ENCODE peak calls at places on chromosome 9, in five cellular contexts. One of them, this sample, is unnamed.

GRCh38 chr9:126722922-126723806 is 81.7 kb upstream of the ZBTB43 start:
- DNase-seq in HepG2: no peak
- DNase-seq in prostate gland: peak
- DNase-seq in HCT116: no peak
- DNase-seq in GM12892: peak
- DNase-seq in this sample: peak

GRCh38 chr9:35538361-35539234 is 48.7 kb downstream of the RUSC2 start:
- DNase-seq in GM12892: no peak
- DNase-seq in prostate gland: no peak
- DNase-seq in HepG2: no peak
- DNase-seq in HCT116: no peak
- DNase-seq in this sample: no peak

GRCh38 chr9:2263665-2264064 is 248.5 kb downstream of the SMARCA2 start:
- DNase-seq in prostate gland: no peak
- DNase-seq in HepG2: no peak
- DNase-seq in GM12892: no peak
- DNase-seq in HCT116: no peak
- DNase-seq in this sample: no peak

GRCh38 chr9:76619645-76620044 is 144.6 kb upstream of the PCA3 start:
- DNase-seq in GM12892: no peak
- DNase-seq in HepG2: no peak
- DNase-seq in prostate gland: no peak
- DNase-seq in HCT116: no peak
- DNase-seq in this sample: no peak

GRCh38 chr9:104993291-104993963 is 65.5 kb upstream of the ABCA1 start:
- DNase-seq in HCT116: no peak
- DNase-seq in HepG2: peak
- DNase-seq in prostate gland: no peak
- DNase-seq in GM12892: no peak
- DNase-seq in this sample: peak

GRCh38 chr9:119559986-119560385 is 190.8 kb upstream of the BRINP1 start:
- DNase-seq in prostate gland: no peak
- DNase-seq in HCT116: no peak
- DNase-seq in HepG2: no peak
- DNase-seq in GM12892: no peak
- DNase-seq in this sample: no peak

GRCh38 chr9:104981543-104982129 is 53.7 kb upstream of the ABCA1 start:
- DNase-seq in HCT116: no peak
- DNase-seq in HepG2: no peak
- DNase-seq in prostate gland: no peak
- DNase-seq in GM12892: no peak
- DNase-seq in this sample: no peak

GRCh38 chr9:121156263-121156731 is 45.4 kb downstream of the RAB14 start:
- DNase-seq in prostate gland: peak
- DNase-seq in HepG2: no peak
- DNase-seq in GM12892: peak
- DNase-seq in HCT116: no peak
- DNase-seq in this sample: peak

GRCh38 chr9:135098400-135099105 is 11.1 kb downstream of the OLFM1 start:
- DNase-seq in prostate gland: no peak
- DNase-seq in GM12892: no peak
- DNase-seq in HCT116: no peak
- DNase-seq in HepG2: no peak
- DNase-seq in this sample: no peak

GRCh38 chr9:87084407-87084806 is 137.1 kb upstream of the GAS1 start:
- DNase-seq in HCT116: no peak
- DNase-seq in HepG2: no peak
- DNase-seq in GM12892: no peak
- DNase-seq in prostate gland: no peak
- DNase-seq in this sample: no peak

GRCh38 chr9:127949827-127950512 is 12.3 kb upstream of the DPM2 start:
- DNase-seq in prostate gland: no peak
- DNase-seq in HCT116: no peak
- DNase-seq in HepG2: peak
- DNase-seq in GM12892: no peak
- DNase-seq in this sample: no peak

GRCh38 chr9:135480071-135480941 is 724 bp downstream of the PPP1R26 start:
- DNase-seq in prostate gland: no peak
- DNase-seq in HepG2: peak
- DNase-seq in GM12892: no peak
- DNase-seq in HCT116: no peak
- DNase-seq in this sample: no peak

GRCh38 chr9:131116281-131117101 is 8.9 kb upstream of the NUP214 start:
- DNase-seq in GM12892: no peak
- DNase-seq in HCT116: no peak
- DNase-seq in HepG2: no peak
- DNase-seq in prostate gland: no peak
- DNase-seq in this sample: no peak

GRCh38 chr9:131119600-131119999 is 5.8 kb upstream of the NUP214 start:
- DNase-seq in HCT116: no peak
- DNase-seq in HepG2: no peak
- DNase-seq in GM12892: no peak
- DNase-seq in prostate gland: no peak
- DNase-seq in this sample: no peak

GRCh38 chr9:131117762-131118145 is 7.6 kb upstream of the NUP214 start:
- DNase-seq in prostate gland: no peak
- DNase-seq in HepG2: no peak
- DNase-seq in GM12892: no peak
- DNase-seq in HCT116: no peak
- DNase-seq in this sample: no peak

GRCh38 chr9:131113655-131114563 is 11.5 kb upstream of the NUP214 start:
- DNase-seq in HepG2: no peak
- DNase-seq in HCT116: no peak
- DNase-seq in prostate gland: no peak
- DNase-seq in GM12892: no peak
- DNase-seq in this sample: no peak

DNA sequence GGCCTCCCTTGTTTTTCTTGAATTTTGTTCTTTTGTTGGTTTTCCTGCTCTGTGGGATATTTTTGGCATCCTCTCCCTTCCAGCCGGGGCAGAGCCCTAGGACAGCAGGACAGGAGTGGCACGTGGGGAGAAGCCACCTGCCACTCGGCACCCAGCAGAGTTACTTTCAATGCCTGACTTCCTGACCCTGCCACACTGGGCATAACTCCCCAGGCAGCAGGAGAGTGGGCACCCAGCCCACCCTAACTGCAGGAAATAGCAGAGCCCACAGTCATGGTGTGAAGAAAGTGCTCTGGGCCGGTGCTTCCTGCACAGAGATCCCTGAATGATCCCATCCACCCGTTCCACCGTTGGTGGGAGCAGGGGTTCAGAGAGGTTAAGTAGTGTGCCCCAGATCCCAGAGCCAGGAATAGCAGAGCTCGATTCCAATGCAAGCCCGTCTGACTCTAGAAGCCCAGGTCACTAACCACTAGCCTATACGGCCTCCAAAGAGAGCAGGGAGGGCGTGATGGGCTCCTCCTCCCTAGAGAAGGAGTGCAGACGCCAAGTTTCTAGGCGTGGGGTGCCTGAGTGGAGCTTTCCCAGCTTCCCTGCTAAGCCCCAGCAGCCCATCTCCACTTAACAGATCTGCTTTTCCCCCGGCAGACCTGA is 8.2 kb upstream of the NUP214 start:
- DNase-seq in GM12892: no peak
- DNase-seq in HCT116: no peak
- DNase-seq in prostate gland: no peak
- DNase-seq in HepG2: no peak
- DNase-seq in this sample: no peak
- TF ChIP-seq POLR2A in GM12892: no peak
- TF ChIP-seq POLR2A in HCT116: no peak
- TF ChIP-seq POLR2A in prostate gland: no peak
- TF ChIP-seq POLR2A in HepG2: no peak
- TF ChIP-seq POLR2A in this sample: no peak

DNA sequence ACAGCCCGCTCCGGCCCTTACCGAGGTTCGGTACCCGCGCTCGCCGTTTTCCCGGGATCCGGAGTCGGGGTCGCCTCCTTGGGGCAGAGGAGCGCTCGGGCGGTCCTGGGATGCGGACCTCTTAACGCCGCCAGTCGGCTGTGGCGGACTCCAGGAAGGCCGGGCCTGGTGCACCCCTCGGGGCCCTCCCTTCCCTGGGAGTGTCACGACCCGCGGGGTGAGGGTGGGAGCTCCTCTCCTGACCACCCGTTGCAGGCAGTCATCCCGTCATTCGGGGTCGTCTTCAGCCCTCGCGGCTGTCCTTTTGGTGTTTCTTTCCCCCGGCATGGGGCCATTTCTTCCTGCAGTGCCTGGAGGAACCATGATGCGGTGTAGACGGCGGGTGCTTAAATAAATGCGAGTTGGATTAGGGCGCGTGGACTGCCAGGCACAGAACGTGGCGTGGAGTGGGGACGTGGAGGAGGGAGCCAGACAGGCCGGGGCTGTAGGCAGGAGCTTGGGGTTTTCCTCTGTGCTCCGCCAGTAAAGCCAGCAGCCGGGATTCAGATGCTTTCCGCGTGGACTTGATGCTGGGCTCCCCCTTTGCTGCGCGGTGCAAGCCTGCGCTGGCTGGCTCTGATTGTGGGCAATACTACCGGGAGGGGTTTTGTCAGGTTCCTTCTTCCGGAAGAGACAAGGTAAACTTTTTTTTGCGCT is 793 bp downstream of the KDM4C start:
- DNase-seq in HepG2: peak
- DNase-seq in prostate gland: peak
- DNase-seq in HCT116: peak
- DNase-seq in GM12892: peak
- DNase-seq in this sample: peak
- TF ChIP-seq POLR2A in HepG2: no peak
- TF ChIP-seq POLR2A in prostate gland: peak
- TF ChIP-seq POLR2A in HCT116: no peak
- TF ChIP-seq POLR2A in GM12892: peak
- TF ChIP-seq POLR2A in this sample: no peak

DNA sequence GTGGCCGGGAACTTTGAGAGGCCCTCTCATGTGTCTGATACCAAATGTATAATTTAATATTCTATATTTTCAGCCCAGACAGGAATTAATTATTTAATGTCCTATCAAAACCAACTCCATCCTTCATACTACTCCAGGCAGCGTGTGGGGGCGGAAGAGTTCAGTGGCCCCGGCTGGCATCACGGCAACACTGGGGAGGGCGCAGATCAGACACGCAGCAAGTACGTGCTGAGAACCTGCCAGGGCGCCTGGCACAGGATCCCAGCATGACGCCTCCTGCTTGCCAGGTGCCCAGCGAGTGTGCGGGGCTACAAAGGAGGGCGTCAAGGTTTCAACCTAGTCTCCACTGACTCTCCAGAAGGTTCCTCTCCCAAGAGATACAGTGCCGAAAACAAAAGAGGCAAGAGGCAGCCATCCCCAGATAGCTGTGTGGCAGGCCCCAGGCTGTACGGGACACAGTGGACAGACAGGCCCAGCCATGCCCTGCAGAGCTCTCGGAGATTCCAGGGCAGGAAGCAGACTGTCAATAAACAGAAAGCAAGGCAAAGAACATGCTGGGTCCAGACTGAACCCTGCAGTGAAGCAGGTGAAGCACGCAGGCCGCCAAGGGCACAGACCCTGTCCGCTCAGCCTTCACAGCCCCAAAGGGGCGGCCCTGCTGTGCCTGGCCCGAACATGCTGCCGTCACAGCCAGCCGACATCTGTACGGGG is 110.3 kb downstream of the VAV2 start:
- DNase-seq in GM12892: no peak
- DNase-seq in HCT116: no peak
- DNase-seq in HepG2: no peak
- DNase-seq in prostate gland: peak
- DNase-seq in this sample: no peak
- TF ChIP-seq POLR2A in GM12892: no peak
- TF ChIP-seq POLR2A in HCT116: no peak
- TF ChIP-seq POLR2A in HepG2: no peak
- TF ChIP-seq POLR2A in prostate gland: no peak
- TF ChIP-seq POLR2A in this sample: no peak

GRCh38 chr9:114237247-114237646 is 81.9 kb downstream of the COL27A1 start:
- DNase-seq in GM12892: no peak
- DNase-seq in HCT116: no peak
- DNase-seq in prostate gland: no peak
- DNase-seq in HepG2: no peak
- DNase-seq in this sample: no peak
- TF ChIP-seq POLR2A in GM12892: no peak
- TF ChIP-seq POLR2A in HCT116: no peak
- TF ChIP-seq POLR2A in prostate gland: no peak
- TF ChIP-seq POLR2A in HepG2: no peak
- TF ChIP-seq POLR2A in this sample: no peak

DNA sequence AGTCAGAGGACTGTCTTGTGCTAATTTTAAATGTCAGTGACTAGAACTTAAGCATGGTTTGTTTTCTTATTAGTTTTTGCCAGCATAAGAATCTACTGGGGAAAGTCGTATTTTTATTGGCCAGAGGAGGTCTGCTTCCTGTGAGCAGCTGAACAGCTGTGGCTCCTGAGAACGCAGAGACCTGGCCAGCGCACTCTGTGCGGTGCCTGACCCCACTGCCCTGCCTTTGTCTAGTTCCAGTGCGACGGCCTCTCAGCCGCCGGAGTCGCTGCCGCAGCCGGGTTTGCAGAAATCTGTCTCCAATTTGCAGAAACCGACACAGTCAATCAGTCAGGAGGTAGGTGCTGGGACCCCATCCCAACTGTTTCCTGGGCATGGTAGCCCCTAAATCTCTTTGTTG is 42.5 kb downstream of the PRRC2B start:
- DNase-seq in HCT116: no peak
- DNase-seq in GM12892: no peak
- DNase-seq in HepG2: no peak
- DNase-seq in prostate gland: no peak
- DNase-seq in this sample: no peak
- TF ChIP-seq POLR2A in HCT116: no peak
- TF ChIP-seq POLR2A in GM12892: no peak
- TF ChIP-seq POLR2A in HepG2: no peak
- TF ChIP-seq POLR2A in prostate gland: no peak
- TF ChIP-seq POLR2A in this sample: no peak

GRCh38 chr9:132214027-132214622 is 52.3 kb downstream of the NTNG2 start:
- DNase-seq in HepG2: no peak
- DNase-seq in prostate gland: peak
- DNase-seq in HCT116: peak
- DNase-seq in GM12892: no peak
- DNase-seq in this sample: no peak
- TF ChIP-seq POLR2A in HepG2: no peak
- TF ChIP-seq POLR2A in prostate gland: no peak
- TF ChIP-seq POLR2A in HCT116: no peak
- TF ChIP-seq POLR2A in GM12892: no peak
- TF ChIP-seq POLR2A in this sample: no peak

GRCh38 chr9:470041-470781 is 255.5 kb downstream of the DOCK8 start:
- DNase-seq in HepG2: peak
- DNase-seq in GM12892: peak
- DNase-seq in prostate gland: peak
- DNase-seq in HCT116: peak
- DNase-seq in this sample: peak
- TF ChIP-seq POLR2A in HepG2: peak
- TF ChIP-seq POLR2A in GM12892: peak
- TF ChIP-seq POLR2A in prostate gland: peak
- TF ChIP-seq POLR2A in HCT116: peak
- TF ChIP-seq POLR2A in this sample: no peak

This sample was measured in lower leg skin.